ENCODE peak calls at places on chromosomes 2 and 18, in ten cellular contexts. V is CD8-positive, alpha-beta memory T cell; R is IMR-90; I is AG04450; J is sigmoid colon; U is body of pancreas; T is CD4-positive, CD25-positive, alpha-beta regulatory T cell; E is keratinocyte; Q is CD8-positive, alpha-beta T cell; A is fibroblast of lung. S is an unnamed sample.

GRCh38 chr2:181399046-181399445 is 58.1 kb upstream of the ITGA4 start:
- DNase-seq in V (no peak), A (no peak), I (no peak), E (no peak), R (no peak), T (no peak), J (no peak), Q (no peak), U (no peak), S (no peak)

GRCh38 chr2:158191569-158191968 is 89.9 kb downstream of the UPP2 start:
- DNase-seq in V (no peak), R (no peak), T (no peak), J (no peak), E (no peak), Q (no peak), A (peak), I (no peak), U (no peak), S (peak)

GRCh38 chr2:152466041-152466440 is 131.1 kb downstream of the FMNL2 start:
- DNase-seq in I (no peak), R (peak), T (no peak), J (no peak), A (peak), U (no peak), E (no peak), Q (no peak), V (no peak), S (no peak)

GRCh38 chr2:135662088-135662487 is 79.6 kb upstream of the UBXN4 start:
- DNase-seq in T (no peak), J (no peak), R (peak), U (no peak), I (no peak), E (no peak), Q (no peak), A (peak), V (no peak), S (no peak)

GRCh38 chr18:10234281-10234680 is 220.2 kb upstream of the APCDD1 start:
- DNase-seq in E (peak), V (no peak), I (no peak), T (no peak), A (peak), R (peak), Q (no peak), U (no peak), J (no peak), S (no peak)

GRCh38 chr2:102313025-102313424 is 1.7 kb downstream of the IL1RL1 start:
- DNase-seq in V (no peak), T (no peak), J (no peak), E (peak), R (peak), U (no peak), A (peak), I (peak), Q (no peak), S (no peak)

GRCh38 chr2:231929961-231930600 is 3.9 kb upstream of the NPPC start:
- DNase-seq in J (peak), A (no peak), V (no peak), U (peak), I (no peak), Q (no peak), T (no peak), E (no peak), R (peak), S (peak)

GRCh38 chr2:96727431-96727830 is 12.4 kb downstream of the LMAN2L start:
- DNase-seq in E (no peak), A (no peak), V (no peak), U (no peak), T (no peak), R (no peak), Q (no peak), I (no peak), J (peak), S (no peak)

GRCh38 chr2:98569197-98569793 is 39.0 kb downstream of the COA5 start:
- DNase-seq in A (no peak), J (no peak), Q (peak), V (peak), I (no peak), E (no peak), T (peak), R (no peak), U (peak), S (peak)

GRCh38 chr2:224369028-224369632 is 32.8 kb downstream of the FAM124B start:
- DNase-seq in V (peak), E (no peak), U (no peak), J (no peak), A (peak), I (no peak), Q (no peak), T (peak), R (peak), S (no peak)

GRCh38 chr2:156538083-156538504 is 101.9 kb downstream of the GPD2 start:
- DNase-seq in A (peak), Q (no peak), U (no peak), J (no peak), V (no peak), E (no peak), T (no peak), I (no peak), R (peak), S (no peak)

GRCh38 chr2:64017811-64018714 is 1.2 kb downstream of the VPS54 start:
- DNase-seq in J (no peak), E (no peak), I (no peak), V (no peak), U (peak), Q (no peak), A (peak), T (no peak), R (peak), S (no peak)

GRCh38 chr2:158099716-158100115 is 2.0 kb upstream of the UPP2 start:
- DNase-seq in Q (no peak), J (no peak), A (peak), R (peak), E (no peak), V (no peak), T (no peak), I (no peak), U (peak), S (no peak)

GRCh38 chr2:147634801-147635200 is 210.0 kb upstream of the ACVR2A start:
- DNase-seq in I (no peak), U (no peak), Q (no peak), V (no peak), R (no peak), E (no peak), J (no peak), A (no peak), T (no peak), S (no peak)

GRCh38 chr18:75226956-75227316 is 16.3 kb downstream of the TSHZ1 start:
- DNase-seq in R (no peak), A (no peak), T (no peak), J (no peak), E (no peak), I (no peak), U (no peak), Q (no peak), V (no peak), S (no peak)

GRCh38 chr2:217568289-217568985 is 434.4 kb downstream of the TNS1 start:
- DNase-seq in T (no peak), R (peak), E (no peak), J (no peak), U (no peak), A (peak), Q (no peak), I (peak), V (no peak), S (no peak)

GRCh38 chr2:109726666-109727270 is 67.3 kb upstream of the RGPD5 start:
- DNase-seq in T (no peak), J (peak), R (no peak), E (no peak), U (peak), V (no peak), Q (no peak), A (no peak), I (no peak), S (no peak)

GRCh38 chr2:98088261-98088660 is 1.3 kb downstream of the VWA3B start:
- DNase-seq in V (no peak), A (no peak), Q (no peak), T (no peak), R (no peak), E (no peak), I (no peak), J (peak), U (peak), S (no peak)

GRCh38 chr2:3575534-3576324 is 669 bp downstream of the RPS7 start:
- DNase-seq in E (no peak), A (no peak), T (peak), J (no peak), U (peak), R (no peak), Q (peak), I (no peak), V (peak), S (no peak)

GRCh38 chr2:174339971-174340399 is 5.2 kb downstream of the SP9 start:
- DNase-seq in I (no peak), A (no peak), U (no peak), V (no peak), T (no peak), R (no peak), J (no peak), Q (no peak), E (no peak), S (no peak)

GRCh38 chr2:9380702-9381628 is 42.4 kb downstream of the ITGB1BP1 start:
- DNase-seq in U (peak), V (no peak), Q (no peak), A (peak), J (peak), I (peak), T (no peak), E (no peak), R (peak), S (no peak)

GRCh38 chr2:234730066-234730640 is 221.7 kb upstream of the SH3BP4 start:
- DNase-seq in T (no peak), V (no peak), R (no peak), J (no peak), Q (no peak), A (no peak), E (no peak), I (no peak), U (no peak), S (no peak)
- H3K27ac ChIP-seq in T (no peak), V (no peak), R (no peak), J (no peak), Q (no peak), A (no peak), E (no peak), I (no peak), U (no peak), S (no peak)

GRCh38 chr2:100881629-100882028 is 61.7 kb downstream of the NPAS2 start:
- DNase-seq in U (no peak), Q (no peak), R (no peak), J (no peak), V (no peak), A (no peak), T (no peak), E (no peak), I (no peak), S (no peak)

GRCh38 chr2:100887039-100887578 is 67.2 kb downstream of the NPAS2 start:
- DNase-seq in U (no peak), Q (no peak), V (no peak), J (no peak), E (no peak), R (no peak), I (no peak), A (no peak), T (no peak), S (no peak)

GRCh38 chr2:100886054-100886453 is 66.1 kb downstream of the NPAS2 start:
- DNase-seq in E (no peak), T (no peak), J (no peak), I (no peak), Q (no peak), A (no peak), V (no peak), R (no peak), U (no peak), S (no peak)

GRCh38 chr2:100882645-100883613 is 63.0 kb downstream of the NPAS2 start:
- DNase-seq in V (no peak), R (peak), U (peak), I (no peak), Q (no peak), T (no peak), E (peak), J (no peak), A (peak), S (no peak)

GRCh38 chr2:100884145-100884621 is 64.2 kb downstream of the NPAS2 start:
- DNase-seq in V (no peak), A (no peak), T (no peak), Q (no peak), E (no peak), U (no peak), I (no peak), R (peak), J (no peak), S (no peak)
- H3K27ac ChIP-seq in V (no peak), A (no peak), T (no peak), Q (no peak), E (no peak), U (peak), I (no peak), R (no peak), J (no peak), S (no peak)

GRCh38 chr2:189409136-189409535 is 32.1 kb upstream of the WDR75 start:
- DNase-seq in V (no peak), A (peak), R (peak), U (no peak), I (no peak), Q (no peak), T (no peak), J (no peak), E (no peak), S (no peak)

GRCh38 chr2:189407161-189407943 is 33.9 kb upstream of the WDR75 start:
- DNase-seq in I (peak), E (no peak), A (peak), U (no peak), Q (no peak), J (no peak), T (no peak), V (no peak), R (peak), S (no peak)

GRCh38 chr2:189409647-189410046 is 31.6 kb upstream of the WDR75 start:
- DNase-seq in A (peak), V (no peak), E (no peak), Q (no peak), T (no peak), I (no peak), U (no peak), J (no peak), R (no peak), S (no peak)

GRCh38 chr2:189407944-189408209 is 33.4 kb upstream of the WDR75 start:
- DNase-seq in E (no peak), Q (no peak), U (no peak), J (no peak), V (no peak), T (no peak), R (no peak), A (no peak), I (no peak), S (no peak)

GRCh38 chr2:189408294-189408693 is 33.0 kb upstream of the WDR75 start:
- DNase-seq in J (no peak), I (no peak), V (no peak), Q (no peak), A (no peak), U (no peak), R (peak), T (no peak), E (no peak), S (no peak)
- H3K27ac ChIP-seq in J (peak), I (peak), V (no peak), Q (no peak), A (peak), U (peak), R (peak), T (no peak), E (no peak), S (no peak)

GRCh38 chr2:1488851-1489250 is 75.6 kb downstream of the TPO start:
- DNase-seq in R (no peak), J (peak), U (no peak), Q (no peak), I (no peak), T (no peak), E (no peak), A (no peak), V (no peak), S (no peak)
- H3K27ac ChIP-seq in R (no peak), J (no peak), U (no peak), Q (no peak), I (no peak), T (no peak), E (no peak), A (no peak), V (no peak), S (no peak)

GRCh38 chr18:5285326-5285725 is 10.2 kb downstream of the ZBTB14 start:
- DNase-seq in V (no peak), T (no peak), Q (no peak), R (no peak), U (peak), E (no peak), I (no peak), A (no peak), J (no peak), S (no peak)
- H3K27ac ChIP-seq in V (no peak), T (no peak), Q (no peak), R (no peak), U (no peak), E (no peak), I (no peak), A (no peak), J (no peak), S (no peak)

GRCh38 chr2:240987588-240987987 is 10.8 kb upstream of the SNED1 start:
- DNase-seq in J (peak), E (no peak), I (no peak), T (no peak), R (no peak), Q (no peak), A (no peak), V (no peak), U (peak), S (no peak)

GRCh38 chr2:240986787-240987411 is 11.5 kb upstream of the SNED1 start:
- DNase-seq in T (no peak), R (peak), U (peak), Q (no peak), J (peak), E (no peak), A (peak), I (peak), V (no peak), S (peak)

GRCh38 chr2:240988146-240988545 is 10.3 kb upstream of the SNED1 start:
- DNase-seq in J (peak), T (no peak), R (peak), I (no peak), A (peak), E (no peak), V (no peak), Q (no peak), U (peak), S (no peak)

GRCh38 chr2:240983996-240984498 is 14.4 kb upstream of the SNED1 start:
- DNase-seq in I (no peak), U (peak), J (peak), A (no peak), V (no peak), Q (no peak), T (no peak), E (no peak), R (no peak), S (peak)

GRCh38 chr2:240985881-240986786 is 12.3 kb upstream of the SNED1 start:
- DNase-seq in E (no peak), J (peak), A (no peak), Q (no peak), U (peak), R (no peak), I (no peak), V (no peak), T (no peak), S (peak)
- H3K27ac ChIP-seq in E (no peak), J (no peak), A (no peak), Q (no peak), U (peak), R (peak), I (no peak), V (no peak), T (no peak), S (no peak)

GRCh38 chr2:68831688-68832087 is 39.5 kb downstream of the BMP10 start:
- DNase-seq in A (peak), V (no peak), Q (no peak), I (no peak), U (no peak), J (no peak), E (no peak), R (peak), T (no peak), S (no peak)
- H3K27ac ChIP-seq in A (peak), V (peak), Q (no peak), I (peak), U (peak), J (peak), E (no peak), R (peak), T (no peak), S (peak)

DNA sequence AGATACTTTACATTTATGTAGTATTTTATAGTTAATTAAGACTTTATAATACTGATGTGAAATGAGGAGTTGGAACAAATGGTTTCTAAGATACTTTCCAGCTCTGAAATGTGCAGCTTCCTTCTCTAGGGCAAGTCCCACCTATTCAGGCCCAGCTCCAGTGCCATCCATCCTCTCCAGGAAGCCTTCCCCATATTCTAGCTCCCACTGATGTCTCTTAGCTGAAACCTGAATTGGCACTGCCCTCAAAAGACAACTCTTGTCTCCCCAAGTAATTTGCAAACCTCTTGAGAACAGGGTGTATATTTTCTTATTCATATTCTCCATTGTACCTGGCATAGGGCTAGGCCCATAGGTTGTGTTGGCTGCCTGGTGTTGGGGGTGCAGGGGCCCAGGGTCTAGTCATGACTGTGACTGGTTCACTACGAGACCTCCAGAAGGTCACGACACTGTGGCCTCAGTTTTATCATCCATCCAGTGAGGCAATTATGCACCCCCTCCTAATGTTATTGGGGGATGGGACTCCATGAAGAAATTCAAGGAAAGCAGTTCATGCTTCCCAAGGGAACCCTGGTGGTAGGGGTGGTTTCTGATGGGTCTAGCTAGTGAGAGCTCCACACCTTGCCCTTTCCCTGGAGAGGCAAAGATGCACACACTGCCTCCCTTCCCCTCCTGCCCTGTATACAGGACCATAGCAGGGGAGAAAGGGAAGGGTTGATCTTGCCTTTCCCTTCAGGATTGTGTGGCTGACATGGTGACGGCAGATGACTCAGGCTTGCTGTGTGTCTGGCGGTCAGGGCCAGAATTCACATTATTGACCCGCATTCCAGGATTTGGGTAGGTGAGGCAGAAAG is 2.8 kb downstream of the WDR54 start:
- DNase-seq in T (no peak), J (peak), Q (no peak), I (no peak), R (no peak), A (no peak), U (no peak), V (no peak), E (no peak), S (no peak)
- H3K27ac ChIP-seq in T (no peak), J (no peak), Q (no peak), I (no peak), R (no peak), A (no peak), U (no peak), V (no peak), E (peak), S (no peak)